ENCODE peak calls at places on chromosomes 11 and 22, in seven cellular contexts. X is AG04450; A is colonic mucosa; V is tibial nerve; C is CD8-positive, alpha-beta T cell; Z is psoas muscle; K is kidney. B is an unnamed sample.

GRCh38 chr11:118790357-118791014 is 478 bp downstream of the DDX6 start:
- DNase-seq in Z (peak), X (no peak), K (peak), C (peak), V (peak), A (peak), B (peak)

GRCh38 chr11:46363031-46363407 is 15.8 kb downstream of the DGKZ start:
- DNase-seq in K (peak), X (no peak), Z (peak), C (no peak), A (no peak), V (no peak), B (peak)

GRCh38 chr22:49779853-49780271 is 47.8 kb downstream of the BRD1 start:
- DNase-seq in V (no peak), A (no peak), Z (peak), C (no peak), X (no peak), K (peak), B (no peak)

GRCh38 chr11:78647986-78648875 is 73.6 kb upstream of the NARS2 start:
- DNase-seq in C (peak), K (no peak), X (no peak), Z (no peak), A (no peak), V (no peak), B (no peak)

GRCh38 chr11:19713221-19714092 is 820 bp downstream of the NAV2 start:
- DNase-seq in X (no peak), V (no peak), C (peak), K (peak), A (no peak), Z (peak), B (no peak)

GRCh38 chr11:75198278-75198948 is 42.2 kb upstream of the TPBGL start:
- DNase-seq in K (no peak), V (no peak), A (no peak), X (no peak), C (no peak), Z (no peak), B (no peak)

GRCh38 chr11:17780668-17781067 is 46.1 kb downstream of the KCNC1 start:
- DNase-seq in V (no peak), X (no peak), K (peak), Z (no peak), C (no peak), A (no peak), B (no peak)

GRCh38 chr11:124078591-124078990 is 36.7 kb upstream of the VWA5A start:
- DNase-seq in C (no peak), V (no peak), K (no peak), X (no peak), A (no peak), Z (no peak), B (no peak)

GRCh38 chr11:111422494-111423249 is 43.6 kb upstream of the POU2AF1 start:
- DNase-seq in V (no peak), A (peak), C (peak), Z (peak), X (no peak), K (no peak), B (peak)

GRCh38 chr22:50247748-50248147 is 2.9 kb upstream of the TUBGCP6 start:
- DNase-seq in K (peak), Z (no peak), A (peak), C (peak), X (no peak), V (no peak), B (no peak)

GRCh38 chr11:9815486-9816136 is 151.7 kb downstream of the SWAP70 start:
- DNase-seq in X (peak), Z (no peak), V (no peak), A (no peak), K (no peak), C (no peak), B (no peak)

DNA sequence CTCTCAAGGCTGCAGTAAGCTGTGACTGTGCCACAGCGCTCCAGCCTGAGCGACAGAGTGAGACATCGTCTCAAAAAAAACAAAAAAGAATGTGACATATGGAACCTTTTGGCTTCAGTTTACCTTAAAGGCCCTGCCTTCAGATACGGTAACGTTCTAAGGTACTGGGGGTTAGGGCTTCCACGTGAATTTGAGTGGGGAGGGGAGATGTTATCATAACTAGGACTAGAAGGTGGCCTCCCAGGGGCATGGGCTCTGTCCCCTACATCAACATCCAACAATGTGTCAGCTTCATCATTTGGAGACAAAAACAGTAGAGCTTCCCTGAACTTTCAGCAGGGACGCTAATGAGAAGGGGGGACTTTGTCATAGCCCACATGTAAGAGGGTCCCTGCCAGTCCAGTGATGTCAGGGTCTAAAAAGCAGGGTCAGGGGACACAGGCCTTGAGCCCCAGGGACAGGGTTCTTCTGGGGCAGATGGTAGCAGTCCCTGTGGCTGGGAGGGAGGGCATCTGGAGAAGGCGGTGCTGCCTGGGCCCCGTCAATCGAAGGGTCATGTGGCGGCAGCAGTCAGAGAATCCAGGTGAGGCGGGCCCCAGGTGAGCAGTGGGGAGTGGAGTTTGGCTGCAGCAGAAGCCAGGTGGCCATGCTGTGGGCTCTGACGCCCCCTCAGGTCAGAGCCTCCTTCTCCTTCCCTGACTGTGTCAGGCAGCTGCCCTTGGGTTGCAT is 79.8 kb downstream of the BCR start:
- DNase-seq in C (no peak), X (no peak), A (no peak), Z (no peak), K (no peak), V (no peak), B (no peak)
- H3K27ac ChIP-seq in C (no peak), X (no peak), A (no peak), Z (no peak), K (no peak), V (peak), B (no peak)

DNA sequence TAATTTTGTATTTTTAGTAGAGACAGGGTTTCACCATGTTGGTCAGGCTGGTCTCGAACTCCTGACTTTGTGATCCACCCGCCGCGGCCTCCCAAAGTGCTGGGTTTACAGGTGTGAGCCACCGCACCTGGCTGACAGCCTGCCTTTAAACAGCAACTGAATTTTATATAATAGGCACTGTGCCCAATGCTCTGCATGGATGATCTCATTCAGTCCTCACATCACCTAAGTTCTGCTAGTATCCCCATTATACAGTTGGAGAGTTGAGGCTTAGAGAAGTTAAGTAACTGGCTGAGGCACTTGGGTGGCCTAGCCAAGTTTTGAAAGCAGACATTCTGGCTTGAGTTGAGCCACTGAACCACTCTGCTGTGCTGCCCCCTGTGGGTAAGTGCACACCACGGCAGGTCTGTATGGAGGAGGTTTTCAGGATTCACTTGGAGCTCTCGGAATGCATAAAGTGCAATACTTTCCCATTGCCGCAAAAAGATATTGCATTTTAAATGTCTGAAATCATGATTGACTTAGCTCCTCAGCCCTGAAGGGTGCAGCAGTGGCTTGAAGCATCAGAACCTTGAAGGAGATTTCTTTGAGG is 112.4 kb downstream of the LDLRAD3 start:
- DNase-seq in K (no peak), C (no peak), Z (no peak), V (no peak), A (peak), X (no peak), B (peak)
- TF ChIP-seq CTCF in K (peak), C (no peak), Z (peak), V (no peak), A (peak), X (peak), B (peak)

GRCh38 chr11:126393143-126393542 is 37.7 kb downstream of the ST3GAL4 start:
- DNase-seq in K (no peak), Z (no peak), A (no peak), C (no peak), V (peak), X (no peak), B (no peak)
- H3K27ac ChIP-seq in K (no peak), Z (no peak), A (no peak), C (no peak), V (peak), X (no peak), B (no peak)

GRCh38 chr22:20060700-20061480 is 19.2 kb upstream of the DGCR8 start:
- DNase-seq in A (no peak), K (no peak), V (no peak), X (no peak), Z (no peak), C (no peak), B (no peak)
- TF ChIP-seq CTCF in A (no peak), K (no peak), V (no peak), X (no peak), Z (no peak), C (no peak), B (peak)

GRCh38 chr22:38422615-38423511 is 32.1 kb downstream of the KCNJ4 start:
- DNase-seq in C (no peak), V (no peak), K (peak), X (no peak), Z (no peak), A (peak), B (no peak)
- H3K27ac ChIP-seq in C (no peak), V (no peak), K (no peak), X (no peak), Z (no peak), A (no peak), B (peak)

B was measured in WERI-Rb-1.